ENCODE peak calls at places on chromosomes 6 and 20, in nine cellular contexts. Q is spleen, D is Panc1, M is H1, F is HepG2, I is endothelial cell of umbilical vein, C is HCT116, P is GM23338, O is stomach. X is an unnamed sample.

GRCh38 chr6:118903134-118903533 is 9.2 kb downstream of the ASF1A start:
- DNase-seq in Q (no peak), D (no peak), M (no peak), F (no peak), I (no peak), C (no peak), P (no peak), O (no peak), X (no peak)

GRCh38 chr20:43984587-43984986 is 69.9 kb downstream of the TOX2 start:
- DNase-seq in Q (no peak), D (no peak), M (no peak), F (no peak), I (peak; percentile 80), C (no peak), P (no peak), O (no peak), X (no peak)

GRCh38 chr6:108222064-108222463 is 38.8 kb downstream of the SNX3 start:
- DNase-seq in Q (no peak), D (no peak), M (no peak), F (no peak), I (no peak), C (no peak), P (no peak), O (no peak), X (no peak)

GRCh38 chr20:45970646-45971424 is 1.2 kb downstream of the ZNF335 start:
- DNase-seq in Q (peak; percentile 93), D (no peak), M (no peak), F (no peak), I (peak; percentile 27), C (no peak), P (no peak), O (peak; percentile 30), X (no peak)

GRCh38 chr6:135962731-135963130 is 111.2 kb downstream of the PDE7B start:
- DNase-seq in Q (no peak), D (no peak), M (no peak), F (no peak), I (no peak), C (no peak), P (no peak), O (no peak), X (no peak)

GRCh38 chr6:98875375-98875774 is 41.0 kb downstream of the POU3F2 start:
- DNase-seq in Q (no peak), D (no peak), M (no peak), F (no peak), I (no peak), C (no peak), P (no peak), O (no peak), X (no peak)

GRCh38 chr6:158813032-158813431 is 6.1 kb downstream of the EZR start:
- DNase-seq in Q (no peak), D (no peak), M (no peak), F (no peak), I (no peak), C (no peak), P (no peak), O (peak; percentile 22), X (no peak)

GRCh38 chr6:36547646-36548400 is 544 bp upstream of the STK38 start:
- DNase-seq in Q (no peak), D (no peak), M (no peak), F (no peak), I (no peak), C (no peak), P (no peak), O (no peak), X (no peak)

GRCh38 chr6:32668226-32668747 is 1.8 kb upstream of the HLA-DQB1 start:
- DNase-seq in Q (peak; percentile 84), D (no peak), M (no peak), F (peak; percentile 31), I (no peak), C (peak; percentile 41), P (peak; percentile 74), O (peak; percentile 50), X (no peak)

GRCh38 chr6:82553863-82554531 is 190.4 kb downstream of the TPBG start:
- DNase-seq in Q (no peak), D (no peak), M (no peak), F (no peak), I (no peak), C (no peak), P (no peak), O (no peak), X (no peak)

GRCh38 chr6:21949211-21949801 is 347.5 kb downstream of the PRL start:
- DNase-seq in Q (no peak), D (no peak), M (no peak), F (peak; percentile 12), I (no peak), C (no peak), P (no peak), O (no peak), X (no peak)

GRCh38 chr6:80336906-80337305 is 230.4 kb downstream of the BCKDHB start:
- DNase-seq in Q (no peak), D (no peak), M (no peak), F (no peak), I (peak; percentile 12), C (no peak), P (no peak), O (no peak), X (no peak)

GRCh38 chr20:31916724-31917123 is 35.1 kb downstream of the PDRG1 start:
- DNase-seq in Q (no peak), D (no peak), M (no peak), F (no peak), I (no peak), C (no peak), P (no peak), O (no peak), X (no peak)

GRCh38 chr6:110613356-110613755 is 136.9 kb upstream of the SLC22A16 start:
- DNase-seq in Q (no peak), D (no peak), M (no peak), F (no peak), I (no peak), C (no peak), P (no peak), O (no peak), X (no peak)

GRCh38 chr6:156511570-156511969 is 265.6 kb upstream of the ARID1B start:
- DNase-seq in Q (no peak), D (no peak), M (no peak), F (no peak), I (no peak), C (no peak), P (no peak), O (no peak), X (no peak)

GRCh38 chr20:59032713-59033059 is 551 bp upstream of the ATP5F1E start:
- DNase-seq in Q (no peak), D (peak; percentile 24), M (no peak), F (peak; percentile 54), I (no peak), C (peak; percentile 21), P (no peak), O (no peak), X (no peak)

GRCh38 chr20:59031326-59032022 is 661 bp downstream of the ATP5F1E start:
- DNase-seq in Q (no peak), D (no peak), M (no peak), F (peak; percentile 31), I (peak; percentile 11), C (no peak), P (peak; percentile 25), O (no peak), X (no peak)

GRCh38 chr20:59032023-59032712 is at the start of gene ATP5F1E:
- DNase-seq in Q (peak; percentile 98), D (peak; percentile 41), M (peak; percentile 50), F (peak; percentile 95), I (peak; percentile 96), C (peak; percentile 72), P (peak; percentile 97), O (peak; percentile 97), X (no peak)

GRCh38 chr20:59033616-59034165 is 1.6 kb upstream of the ATP5F1E start:
- DNase-seq in Q (no peak), D (no peak), M (no peak), F (no peak), I (no peak), C (no peak), P (no peak), O (no peak), X (no peak)

DNA sequence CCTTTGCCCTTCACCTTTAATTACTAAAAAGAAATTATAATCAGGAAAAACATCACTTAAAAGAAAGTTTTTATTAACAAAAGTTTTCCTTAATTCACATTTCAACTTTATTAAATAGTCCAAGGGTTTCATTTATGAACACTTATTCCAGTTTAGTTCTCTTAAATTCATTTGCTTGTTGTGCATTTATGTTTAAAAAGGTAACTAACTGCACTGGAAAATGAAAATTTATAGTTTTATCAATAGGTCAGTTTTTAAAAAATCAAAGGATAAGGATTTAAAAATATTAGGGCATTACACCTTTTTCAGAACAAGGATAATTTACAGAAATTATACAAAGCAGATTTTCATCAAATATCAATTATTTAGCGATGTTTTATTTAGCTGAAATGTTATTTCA is 958 bp upstream of the ATP5F1E start:
- DNase-seq in Q (no peak), D (no peak), M (no peak), F (no peak), I (no peak), C (no peak), P (no peak), O (no peak), X (no peak)
- H3K4me3 ChIP-seq in Q (peak overlapping the region; percentile 85), D (peak overlapping the region; percentile 91), M (no peak overlapping the region), F (no peak overlapping the region), I (no peak overlapping the region), C (peak overlapping the region; percentile 86), P (peak overlapping the region; percentile 90), O (peak overlapping the region; percentile 80), X (peak overlapping the region; percentile 91)

GRCh38 chr6:105326216-105326615 is 76.7 kb downstream of the PREP start:
- DNase-seq in Q (no peak), D (no peak), M (no peak), F (peak; percentile 52), I (peak; percentile 76), C (peak; percentile 56), P (no peak), O (peak; percentile 57), X (no peak)
- TF ChIP-seq POLR2AphosphoS5 in Q (no peak), D (no peak), M (no peak), F (no peak), I (no peak), C (no peak), P (no peak), O (no peak), X (no peak)

GRCh38 chr6:33813960-33814662 is 10.3 kb upstream of the MLN start:
- DNase-seq in Q (no peak), D (no peak), M (no peak), F (no peak), I (no peak), C (no peak), P (no peak), O (no peak), X (no peak)
- H3K4me3 ChIP-seq in Q (no peak overlapping the region), D (no peak overlapping the region), M (no peak overlapping the region), F (no peak overlapping the region), I (no peak overlapping the region), C (no peak overlapping the region), P (no peak overlapping the region), O (no peak overlapping the region), X (no peak overlapping the region)

DNA sequence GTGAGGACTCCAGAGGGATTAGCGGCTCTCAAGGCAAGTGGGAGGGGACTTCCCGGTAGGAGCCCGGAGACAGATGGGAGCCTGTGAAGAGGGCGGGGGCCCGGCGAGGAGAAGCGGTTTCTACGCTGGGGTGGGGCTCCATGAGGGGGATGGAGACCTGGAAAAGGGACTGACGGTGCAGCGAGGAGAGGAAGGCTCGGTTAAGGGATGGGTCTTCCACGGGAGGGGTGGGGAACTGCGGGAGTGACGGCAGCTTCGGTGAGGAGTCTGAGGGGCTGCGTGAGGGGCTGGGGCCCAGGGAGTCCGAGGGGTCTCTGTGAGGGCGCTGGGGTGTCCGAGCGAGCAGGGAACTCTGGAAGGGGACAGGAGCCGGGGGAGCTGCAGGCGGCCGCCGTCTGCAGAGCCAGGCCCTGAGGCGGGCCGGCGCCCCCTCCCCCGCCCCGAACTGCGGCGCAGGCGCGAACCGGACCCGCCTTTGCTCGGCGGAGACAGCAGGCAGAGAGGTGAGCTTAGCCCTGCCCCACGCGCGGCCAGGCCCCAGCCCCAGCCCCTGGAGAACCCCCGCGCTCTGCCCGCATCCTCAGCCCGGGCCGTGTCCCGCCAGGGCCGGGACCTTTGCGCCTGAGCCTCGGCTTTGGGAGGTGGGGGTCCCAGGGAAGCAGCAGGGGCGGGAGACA is at the start of gene NRSN2:
- DNase-seq in Q (peak; percentile 87), D (no peak), M (no peak), F (peak; percentile 72), I (peak; percentile 62), C (no peak), P (peak; percentile 79), O (peak; percentile 60), X (no peak)
- TF ChIP-seq POLR2AphosphoS5 in Q (peak; percentile 58), D (no peak), M (no peak), F (peak; percentile 58), I (peak; percentile 70), C (no peak), P (no peak), O (no peak), X (peak; percentile 74)

X was measured in SK-N-MC.